ENCODE peak calls at places on chromosomes 3 and 15, in five cellular contexts. One of them, this sample, is unnamed.

GRCh38 chr3:195240939-195241338 is 30.0 kb downstream of the XXYLT1 start:
- DNase-seq in stimulated activated CD4-positive, alpha-beta T cell treated with anti-CD3 and anti-CD28 coated beads, Interleukin-4, amount 100 ng/mL, for 24 hours: no peak
- DNase-seq in GM19239: no peak
- DNase-seq in head of caudate nucleus: no peak
- DNase-seq in GDM1: no peak
- DNase-seq in this sample: no peak

GRCh38 chr3:18870074-18870640 is 278.2 kb upstream of the KCNH8 start:
- DNase-seq in stimulated activated CD4-positive, alpha-beta T cell treated with anti-CD3 and anti-CD28 coated beads, Interleukin-4, amount 100 ng/mL, for 24 hours: no peak
- DNase-seq in GM19239: no peak
- DNase-seq in head of caudate nucleus: no peak
- DNase-seq in GDM1: no peak
- DNase-seq in this sample: no peak

GRCh38 chr3:63644212-63644777 is 8.2 kb upstream of the SNTN start:
- DNase-seq in stimulated activated CD4-positive, alpha-beta T cell treated with anti-CD3 and anti-CD28 coated beads, Interleukin-4, amount 100 ng/mL, for 24 hours: no peak
- DNase-seq in GM19239: no peak
- DNase-seq in GDM1: no peak
- DNase-seq in head of caudate nucleus: no peak
- DNase-seq in this sample: no peak

GRCh38 chr3:23115171-23115877 is 87.8 kb upstream of the UBE2E2 start:
- DNase-seq in GDM1: no peak
- DNase-seq in GM19239: no peak
- DNase-seq in head of caudate nucleus: no peak
- DNase-seq in stimulated activated CD4-positive, alpha-beta T cell treated with anti-CD3 and anti-CD28 coated beads, Interleukin-4, amount 100 ng/mL, for 24 hours: no peak
- DNase-seq in this sample: peak; percentile 64

GRCh38 chr3:196989721-196990262 is 21.2 kb upstream of the PIGZ start:
- DNase-seq in GDM1: no peak
- DNase-seq in GM19239: no peak
- DNase-seq in stimulated activated CD4-positive, alpha-beta T cell treated with anti-CD3 and anti-CD28 coated beads, Interleukin-4, amount 100 ng/mL, for 24 hours: no peak
- DNase-seq in head of caudate nucleus: no peak
- DNase-seq in this sample: no peak

GRCh38 chr15:29024681-29025080 is 138.9 kb downstream of the APBA2 start:
- DNase-seq in GM19239: no peak
- DNase-seq in stimulated activated CD4-positive, alpha-beta T cell treated with anti-CD3 and anti-CD28 coated beads, Interleukin-4, amount 100 ng/mL, for 24 hours: no peak
- DNase-seq in GDM1: no peak
- DNase-seq in head of caudate nucleus: no peak
- DNase-seq in this sample: no peak

GRCh38 chr3:132657869-132658747 is 1.5 kb downstream of the ACAD11 start:
- DNase-seq in GDM1: no peak
- DNase-seq in GM19239: no peak
- DNase-seq in head of caudate nucleus: no peak
- DNase-seq in stimulated activated CD4-positive, alpha-beta T cell treated with anti-CD3 and anti-CD28 coated beads, Interleukin-4, amount 100 ng/mL, for 24 hours: no peak
- DNase-seq in this sample: no peak

GRCh38 chr3:184730924-184731323 is 19.1 kb upstream of the MAGEF1 start:
- DNase-seq in GM19239: no peak
- DNase-seq in GDM1: no peak
- DNase-seq in head of caudate nucleus: no peak
- DNase-seq in stimulated activated CD4-positive, alpha-beta T cell treated with anti-CD3 and anti-CD28 coated beads, Interleukin-4, amount 100 ng/mL, for 24 hours: no peak
- DNase-seq in this sample: no peak

GRCh38 chr15:39785806-39786205 is 3.2 kb upstream of the FSIP1 start:
- DNase-seq in stimulated activated CD4-positive, alpha-beta T cell treated with anti-CD3 and anti-CD28 coated beads, Interleukin-4, amount 100 ng/mL, for 24 hours: no peak
- DNase-seq in GDM1: no peak
- DNase-seq in head of caudate nucleus: no peak
- DNase-seq in GM19239: no peak
- DNase-seq in this sample: no peak

GRCh38 chr3:73571238-73571741 is 53.5 kb downstream of the PDZRN3 start:
- DNase-seq in GDM1: no peak
- DNase-seq in head of caudate nucleus: no peak
- DNase-seq in GM19239: no peak
- DNase-seq in stimulated activated CD4-positive, alpha-beta T cell treated with anti-CD3 and anti-CD28 coated beads, Interleukin-4, amount 100 ng/mL, for 24 hours: no peak
- DNase-seq in this sample: no peak

GRCh38 chr3:116453676-116454346 is 8.5 kb upstream of the LSAMP start:
- DNase-seq in stimulated activated CD4-positive, alpha-beta T cell treated with anti-CD3 and anti-CD28 coated beads, Interleukin-4, amount 100 ng/mL, for 24 hours: no peak
- DNase-seq in GDM1: no peak
- DNase-seq in GM19239: no peak
- DNase-seq in head of caudate nucleus: no peak
- DNase-seq in this sample: peak; percentile 4

This sample was measured in SW480.